ENCODE peak calls at places on chromosomes 5 and 9, in five cellular contexts. P, A, K, C and G are unnamed samples.

GRCh38 chr5:5381259-5382006 is 41.0 kb upstream of the ICE1 start:
- DNase-seq in P (no peak), A (no peak), K (no peak), C (no peak), G (no peak)

GRCh38 chr5:390571-391491 is 52.1 kb upstream of the EXOC3 start:
- DNase-seq in P (peak; percentile 48), A (peak; percentile 12), K (no peak), C (no peak), G (no peak)

GRCh38 chr9:131273791-131274673 is 2.3 kb downstream of the FAM78A start:
- DNase-seq in P (no peak), A (peak; percentile 55), K (no peak), C (no peak), G (no peak)

GRCh38 chr9:91066856-91067255 is 265.2 kb downstream of the SYK start:
- DNase-seq in P (no peak), A (no peak), K (no peak), C (no peak), G (peak; percentile 28)

GRCh38 chr5:171102877-171103610 is 206.0 kb upstream of the TLX3 start:
- DNase-seq in P (no peak), A (no peak), K (no peak), C (no peak), G (no peak)

GRCh38 chr5:179613460-179614071 is 9.9 kb downstream of the HNRNPH1 start:
- DNase-seq in P (peak; percentile 53), A (no peak), K (no peak), C (no peak), G (no peak)

GRCh38 chr9:17291766-17292165 is 156.9 kb downstream of the CNTLN start:
- DNase-seq in P (no peak), A (no peak), K (no peak), C (no peak), G (no peak)

GRCh38 chr5:66655395-66656324 is 59.5 kb downstream of the MAST4 start:
- DNase-seq in P (no peak), A (no peak), K (no peak), C (no peak), G (no peak)

GRCh38 chr5:116361979-116362577 is 212.5 kb downstream of the SEMA6A start:
- DNase-seq in P (no peak), A (no peak), K (no peak), C (no peak), G (no peak)

GRCh38 chr5:116360008-116360853 is 214.4 kb downstream of the SEMA6A start:
- DNase-seq in P (no peak), A (no peak), K (no peak), C (peak; percentile 77), G (no peak)

GRCh38 chr5:116358911-116359418 is 215.7 kb downstream of the SEMA6A start:
- DNase-seq in P (no peak), A (no peak), K (no peak), C (no peak), G (no peak)

GRCh38 chr5:116359575-116359974 is 215.0 kb downstream of the SEMA6A start:
- DNase-seq in P (no peak), A (no peak), K (peak; percentile 45), C (no peak), G (no peak)

GRCh38 chr5:116361171-116361967 is 213.3 kb downstream of the SEMA6A start:
- DNase-seq in P (peak; percentile 70), A (peak; percentile 31), K (no peak), C (peak; percentile 62), G (peak; percentile 77)
- TF ChIP-seq CTCF in P (no peak), A (no peak), K (no peak), C (peak; percentile 68), G (no peak)

GRCh38 chr9:104608336-104608735 is 2.9 kb upstream of the OR13C2 start:
- DNase-seq in P (no peak), A (no peak), K (no peak), C (no peak), G (no peak)
- TF ChIP-seq CTCF in P (no peak), A (no peak), K (no peak), C (no peak), G (no peak)

DNA sequence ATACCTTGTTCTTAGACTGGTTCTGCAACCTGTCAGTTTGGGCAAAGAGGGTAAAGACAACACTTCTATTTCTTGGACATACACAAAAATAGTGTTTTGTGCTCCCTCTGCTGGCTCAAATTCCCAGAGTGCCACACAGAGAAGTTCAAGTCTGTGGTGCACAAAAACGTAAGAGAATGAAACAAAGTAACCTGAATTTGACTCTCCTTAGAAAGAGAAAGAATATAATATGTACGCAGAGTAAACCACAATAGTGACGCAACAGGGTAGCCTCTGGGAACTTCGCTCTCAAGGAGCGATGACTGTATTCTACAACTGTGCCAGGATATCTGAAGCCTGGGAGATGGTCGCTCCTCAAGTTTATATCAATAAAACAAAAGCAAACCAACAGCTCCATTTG is 18.5 kb downstream of the DDX31 start:
- DNase-seq in P (no peak), A (no peak), K (no peak), C (no peak), G (no peak)
- TF ChIP-seq CTCF in P (peak; percentile 15), A (no peak), K (no peak), C (peak; percentile 40), G (peak; percentile 30)

DNA sequence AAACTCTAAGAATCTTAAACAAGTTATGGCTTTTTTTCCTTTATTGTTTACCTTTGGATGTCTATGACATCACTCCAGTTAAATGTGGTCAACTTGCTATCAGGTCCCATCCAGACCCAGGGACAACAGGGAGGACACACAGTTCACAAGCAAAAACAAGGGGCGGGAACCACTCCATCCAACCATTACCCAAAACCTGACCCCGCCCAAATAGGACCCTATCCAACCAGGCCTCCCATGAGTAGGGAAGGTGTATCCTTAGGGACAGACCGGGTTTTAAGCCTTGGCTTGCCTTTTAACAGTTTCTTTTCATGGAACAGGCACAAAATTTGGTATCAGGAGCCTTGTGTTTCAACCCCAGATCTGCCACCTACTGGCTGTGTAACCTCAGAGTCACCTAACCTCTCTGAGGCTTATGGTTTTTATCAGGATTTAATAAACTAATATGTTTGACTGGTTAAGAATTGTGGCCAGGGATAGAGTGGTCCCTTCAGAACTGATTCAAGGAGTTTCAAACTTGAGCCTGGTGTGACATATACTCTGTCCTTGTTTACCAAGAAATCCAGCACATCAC is 127.7 kb upstream of the RAD23B start:
- DNase-seq in P (no peak), A (no peak), K (no peak), C (no peak), G (no peak)
- TF ChIP-seq CTCF in P (no peak), A (no peak), K (no peak), C (peak; percentile 24), G (no peak)

GRCh38 chr5:149915392-149916260 is 29.0 kb downstream of the PDE6A start:
- DNase-seq in P (no peak), A (no peak), K (no peak), C (no peak), G (no peak)
- TF ChIP-seq CTCF in P (no peak), A (no peak), K (no peak), C (no peak), G (no peak)

GRCh38 chr5:94908889-94909480 is 290.5 kb downstream of the SLF1 start:
- DNase-seq in P (no peak), A (no peak), K (no peak), C (no peak), G (no peak)
- TF ChIP-seq CTCF in P (peak; percentile 62), A (peak; percentile 30), K (peak; percentile 23), C (peak; percentile 68), G (peak; percentile 96)

GRCh38 chr9:73079326-73079725 is 72.3 kb upstream of the ANXA1 start:
- DNase-seq in P (no peak), A (no peak), K (no peak), C (no peak), G (no peak)
- TF ChIP-seq CTCF in P (peak; percentile 11), A (no peak), K (no peak), C (no peak), G (no peak)